ENCODE peak calls at places on chromosomes 3 and 15, in seven cellular contexts. X is epithelial cell of proximal tubule, U is heart left ventricle, Y is astrocyte, B is fibroblast of mammary gland, T is NB4, C is dorsolateral prefrontal cortex. A is an unnamed sample.

GRCh38 chr3:195254454-195255175 is 16.3 kb downstream of the XXYLT1 start:
- DNase-seq in X (no peak), U (no peak), Y (no peak), B (no peak), T (no peak), C (no peak), A (no peak)

GRCh38 chr15:96058103-96058851 is 272.2 kb upstream of the NR2F2 start:
- DNase-seq in X (no peak), U (no peak), Y (no peak), B (no peak), T (peak), C (no peak), A (no peak)

GRCh38 chr3:112382543-112383160 is 49.7 kb downstream of the CD200 start:
- DNase-seq in X (no peak), U (no peak), Y (peak), B (no peak), T (no peak), C (no peak), A (no peak)

GRCh38 chr3:89576417-89576816 is 469.0 kb downstream of the EPHA3 start:
- DNase-seq in X (no peak), U (no peak), Y (no peak), B (no peak), T (no peak), C (no peak), A (no peak)

GRCh38 chr3:148333091-148333490 is 364.6 kb upstream of the AGTR1 start:
- DNase-seq in X (no peak), U (no peak), Y (no peak), B (no peak), T (no peak), C (no peak), A (peak)

GRCh38 chr15:67945951-67946700 is 106.3 kb upstream of the RNU6-1 start:
- DNase-seq in X (no peak), U (peak), Y (peak), B (peak), T (peak), C (no peak), A (peak)

GRCh38 chr3:171375704-171376103 is 84.5 kb downstream of the TNIK start:
- DNase-seq in X (no peak), U (no peak), Y (no peak), B (no peak), T (no peak), C (no peak), A (no peak)

GRCh38 chr3:190366145-190366544 is 21.8 kb upstream of the CLDN16 start:
- DNase-seq in X (no peak), U (no peak), Y (no peak), B (no peak), T (no peak), C (no peak), A (peak)

GRCh38 chr3:101950510-101950909 is 101.2 kb downstream of the NFKBIZ start:
- DNase-seq in X (peak), U (no peak), Y (peak), B (peak), T (peak), C (no peak), A (peak)

GRCh38 chr15:58361291-58361759 is 70.5 kb upstream of the LIPC start:
- DNase-seq in X (no peak), U (no peak), Y (peak), B (peak), T (peak), C (no peak), A (peak)

GRCh38 chr3:69161587-69162196 is 39.3 kb upstream of the LMOD3 start:
- DNase-seq in X (peak), U (no peak), Y (no peak), B (peak), T (peak), C (no peak), A (peak)

GRCh38 chr3:196409409-196409808 is 22.8 kb downstream of the UBXN7 start:
- DNase-seq in X (no peak), U (no peak), Y (no peak), B (no peak), T (peak), C (no peak), A (no peak)

GRCh38 chr3:143016321-143016972 is 15.1 kb downstream of the U2SURP start:
- DNase-seq in X (no peak), U (no peak), Y (no peak), B (peak), T (peak), C (no peak), A (peak)

GRCh38 chr3:148601766-148602685 is 95.7 kb upstream of the AGTR1 start:
- DNase-seq in X (peak), U (no peak), Y (peak), B (peak), T (no peak), C (no peak), A (no peak)

GRCh38 chr3:59432676-59433075 is 382.9 kb upstream of the CFAP20DC start:
- DNase-seq in X (no peak), U (no peak), Y (peak), B (peak), T (no peak), C (no peak), A (peak)

GRCh38 chr15:60660290-60661051 is 181.5 kb upstream of the ICE2 start:
- DNase-seq in X (no peak), U (no peak), Y (peak), B (peak), T (no peak), C (no peak), A (peak)

GRCh38 chr3:132730891-132731580 is 8.8 kb upstream of the NPHP3 start:
- DNase-seq in X (no peak), U (no peak), Y (peak), B (peak), T (peak), C (no peak), A (peak)

GRCh38 chr3:181446741-181447140 is 265.0 kb upstream of the SOX2 start:
- DNase-seq in X (no peak), U (no peak), Y (no peak), B (no peak), T (no peak), C (no peak), A (peak)

GRCh38 chr3:31165399-31165860 is 271.0 kb upstream of the GADL1 start:
- DNase-seq in X (no peak), U (no peak), Y (peak), B (no peak), T (no peak), C (no peak), A (peak)

GRCh38 chr3:171055336-171056178 is 29.0 kb upstream of the SLC2A2 start:
- DNase-seq in X (peak), U (no peak), Y (peak), B (peak), T (no peak), C (no peak), A (peak)

GRCh38 chr3:195159819-195160175 is 111.2 kb downstream of the XXYLT1 start:
- DNase-seq in X (no peak), U (no peak), Y (no peak), B (peak), T (no peak), C (no peak), A (no peak)

GRCh38 chr3:169846458-169847193 is 23.1 kb downstream of the LRRC31 start:
- DNase-seq in X (peak), U (no peak), Y (peak), B (peak), T (no peak), C (no peak), A (peak)

GRCh38 chr15:90838066-90838465 is 30.3 kb upstream of the FURIN start:
- DNase-seq in X (no peak), U (no peak), Y (no peak), B (no peak), T (no peak), C (no peak), A (no peak)

GRCh38 chr3:24829011-24829581 is 334.4 kb upstream of the THRB start:
- DNase-seq in X (no peak), U (peak), Y (no peak), B (no peak), T (no peak), C (no peak), A (peak)

GRCh38 chr3:34260266-34260990 is 462.0 kb downstream of the PDCD6IP start:
- DNase-seq in X (peak), U (peak), Y (peak), B (peak), T (peak), C (no peak), A (peak)

GRCh38 chr3:150127011-150127490 is 156.4 kb upstream of the PFN2 start:
- DNase-seq in X (no peak), U (no peak), Y (no peak), B (no peak), T (no peak), C (no peak), A (no peak)

GRCh38 chr3:49534581-49535495 is 19.4 kb upstream of the BSN start:
- DNase-seq in X (peak), U (no peak), Y (peak), B (no peak), T (no peak), C (peak), A (no peak)

GRCh38 chr3:194781617-194782016 is 95.9 kb downstream of the FAM43A start:
- DNase-seq in X (no peak), U (no peak), Y (no peak), B (no peak), T (no peak), C (no peak), A (no peak)

DNA sequence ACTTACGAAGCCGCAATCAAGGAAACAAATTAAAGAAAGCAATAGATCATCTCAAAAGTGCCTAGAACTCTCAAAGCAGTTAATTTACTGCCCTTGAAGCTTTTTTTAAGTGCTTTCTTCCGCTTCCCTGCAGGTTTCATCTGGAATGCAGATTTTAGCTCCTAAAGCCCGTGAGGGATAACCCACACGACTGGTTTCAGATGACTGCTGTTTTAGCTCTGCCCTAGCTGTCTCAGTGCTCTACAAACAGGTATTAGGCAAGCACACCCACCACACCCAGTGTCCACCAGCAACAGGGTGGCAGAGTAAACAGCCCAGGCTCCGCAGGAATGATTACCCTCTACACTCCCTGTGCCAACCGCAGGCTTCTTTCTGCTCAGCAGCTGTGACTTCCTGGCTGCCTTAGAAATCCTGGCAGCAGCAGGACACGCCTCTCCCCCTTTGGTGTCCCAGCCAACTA is 126.0 kb downstream of the FMN1 start:
- DNase-seq in X (peak), U (no peak), Y (peak), B (peak), T (no peak), C (no peak), A (peak)
- H3K4me3 ChIP-seq in X (peak), U (no peak), Y (no peak), B (no peak), T (no peak), C (no peak), A (no peak)

DNA sequence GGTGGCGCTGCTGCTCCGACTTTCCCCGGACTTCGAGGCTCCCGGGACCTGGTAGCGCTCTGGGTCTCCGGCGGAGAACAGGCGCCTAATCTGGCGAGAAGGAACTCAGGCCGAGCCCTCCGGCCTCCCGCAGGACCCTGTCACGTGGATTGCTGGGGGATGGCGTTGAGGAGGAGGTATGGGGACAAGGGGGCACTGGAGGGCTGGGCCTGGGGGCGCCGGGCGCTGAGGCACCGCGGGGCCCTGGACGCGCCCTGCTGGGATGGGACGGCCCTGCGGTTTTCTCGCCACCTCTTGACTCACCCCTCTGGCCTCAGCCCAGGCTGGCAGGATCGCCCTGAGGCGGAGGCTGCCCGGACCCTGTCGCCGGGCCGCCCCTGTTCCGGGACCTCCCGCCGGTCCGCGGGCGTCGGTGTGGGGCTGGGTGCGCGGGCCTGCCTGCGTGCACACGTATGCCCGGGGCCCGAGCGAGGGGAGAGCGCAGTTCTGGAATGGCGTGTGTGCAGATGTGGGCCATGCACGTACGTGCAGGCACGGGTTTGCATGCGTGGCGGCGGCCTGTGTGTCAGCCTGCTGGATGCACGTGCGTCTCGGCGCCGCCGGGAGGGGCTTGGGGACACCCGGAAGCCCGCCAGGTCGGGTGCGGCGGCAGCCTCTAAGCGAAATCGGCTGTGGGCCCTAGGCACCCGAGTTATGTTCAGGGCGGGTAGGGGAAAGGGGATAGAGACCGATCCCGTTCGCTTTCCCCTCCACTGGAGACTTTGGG is 752 bp downstream of the C15orf39 start:
- DNase-seq in X (no peak), U (peak), Y (peak), B (peak), T (peak), C (no peak), A (peak)
- TF ChIP-seq CTCF in X (no peak), U (peak), Y (no peak), B (peak), T (no peak), C (no peak), A (no peak)

DNA sequence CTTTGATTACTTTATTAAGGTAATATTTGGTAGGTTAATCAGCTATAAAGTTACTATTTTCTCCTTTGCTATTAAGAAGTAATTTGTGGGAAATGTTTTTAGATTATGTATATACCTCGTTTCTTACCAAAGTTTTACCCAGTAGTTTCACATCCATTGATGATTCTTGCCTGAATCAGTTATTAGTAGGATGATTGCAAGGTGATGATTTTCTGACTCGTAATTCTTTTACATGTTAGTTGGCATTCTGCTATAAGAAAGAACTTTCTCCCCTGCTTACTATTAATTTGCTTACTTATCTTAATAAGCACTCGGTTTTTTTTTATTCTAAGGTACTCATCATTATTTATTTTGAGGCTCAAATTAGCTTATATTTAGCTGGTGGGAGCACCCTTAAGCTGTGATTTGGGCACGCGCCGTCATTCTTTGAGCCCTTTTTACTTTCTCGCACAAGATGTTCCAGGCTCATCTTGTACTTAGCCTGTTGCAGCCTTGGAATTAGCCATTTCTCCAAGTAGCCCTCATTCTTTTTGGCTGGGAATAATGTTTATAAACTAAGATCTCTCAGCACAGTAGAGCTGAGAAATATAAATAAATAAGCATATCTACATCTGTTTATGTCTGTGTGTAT is 15.3 kb downstream of the USP3 start:
- DNase-seq in X (no peak), U (no peak), Y (no peak), B (no peak), T (no peak), C (no peak), A (no peak)
- H3K4me3 ChIP-seq in X (no peak), U (no peak), Y (no peak), B (no peak), T (no peak), C (no peak), A (no peak)

DNA sequence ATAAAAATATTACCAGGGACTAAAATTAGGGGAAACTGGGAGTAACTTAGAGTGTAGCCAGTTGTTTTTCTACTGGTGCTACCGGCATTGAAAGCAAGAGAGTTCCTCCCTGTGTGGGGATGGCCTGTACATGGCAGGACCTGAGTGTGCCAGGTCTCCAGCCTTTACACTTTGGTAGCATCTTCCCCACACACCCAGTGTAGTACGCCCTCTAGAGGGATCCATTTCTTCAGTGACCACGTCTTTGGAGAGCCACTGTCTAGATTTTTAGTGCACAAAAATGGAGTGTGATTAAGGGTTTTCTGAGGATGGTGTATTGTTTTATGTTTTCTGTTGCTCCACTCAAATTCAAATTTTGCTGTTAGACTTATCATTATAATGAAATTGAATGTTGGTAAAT is 507.0 kb upstream of the TPRG1 start:
- DNase-seq in X (no peak), U (no peak), Y (no peak), B (peak), T (peak), C (no peak), A (peak)
- TF ChIP-seq CTCF in X (peak), U (peak), Y (peak), B (peak), T (peak), C (no peak), A (peak)

DNA sequence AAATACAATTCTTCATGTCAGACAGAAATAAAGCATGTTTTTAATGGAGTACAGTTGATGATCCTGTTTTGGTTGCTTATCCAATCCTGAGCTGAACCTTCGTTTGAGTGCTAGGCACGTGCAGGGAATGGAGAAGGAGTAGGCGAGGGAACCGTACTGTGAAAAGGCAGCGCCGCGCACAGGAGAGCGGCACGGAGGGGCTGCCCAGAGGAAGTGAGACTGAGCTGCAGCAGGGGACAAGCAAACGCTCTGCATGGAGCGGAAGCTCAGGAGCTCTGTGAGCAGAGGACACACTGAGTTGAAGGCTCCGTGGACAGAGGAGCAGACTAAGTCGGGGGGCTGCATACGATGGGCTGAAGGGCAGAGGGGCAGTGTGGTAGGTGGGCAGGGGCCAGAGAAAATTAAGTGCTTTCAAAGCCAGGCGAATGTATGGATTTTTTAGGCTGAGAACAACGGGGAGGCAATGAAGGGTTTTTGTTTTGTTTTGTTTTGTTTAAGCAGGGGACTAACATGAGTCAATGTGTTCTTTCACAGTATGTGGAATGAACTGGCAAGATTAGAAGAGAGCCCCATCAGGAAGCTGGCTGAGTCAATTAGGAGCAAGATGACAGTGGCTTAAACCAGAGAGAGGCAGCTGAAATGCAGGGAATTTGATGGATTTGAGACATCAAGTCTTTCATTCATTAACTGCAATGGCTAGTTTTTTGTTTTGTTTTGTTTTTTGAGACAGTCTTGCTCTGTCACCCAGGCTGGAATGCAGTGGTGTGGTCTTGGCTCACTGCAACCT is 23.8 kb upstream of the TM2D3 start:
- DNase-seq in X (peak), U (no peak), Y (peak), B (peak), T (no peak), C (no peak), A (peak)
- H3K4me3 ChIP-seq in X (no peak), U (no peak), Y (peak), B (no peak), T (no peak), C (no peak), A (no peak)

DNA sequence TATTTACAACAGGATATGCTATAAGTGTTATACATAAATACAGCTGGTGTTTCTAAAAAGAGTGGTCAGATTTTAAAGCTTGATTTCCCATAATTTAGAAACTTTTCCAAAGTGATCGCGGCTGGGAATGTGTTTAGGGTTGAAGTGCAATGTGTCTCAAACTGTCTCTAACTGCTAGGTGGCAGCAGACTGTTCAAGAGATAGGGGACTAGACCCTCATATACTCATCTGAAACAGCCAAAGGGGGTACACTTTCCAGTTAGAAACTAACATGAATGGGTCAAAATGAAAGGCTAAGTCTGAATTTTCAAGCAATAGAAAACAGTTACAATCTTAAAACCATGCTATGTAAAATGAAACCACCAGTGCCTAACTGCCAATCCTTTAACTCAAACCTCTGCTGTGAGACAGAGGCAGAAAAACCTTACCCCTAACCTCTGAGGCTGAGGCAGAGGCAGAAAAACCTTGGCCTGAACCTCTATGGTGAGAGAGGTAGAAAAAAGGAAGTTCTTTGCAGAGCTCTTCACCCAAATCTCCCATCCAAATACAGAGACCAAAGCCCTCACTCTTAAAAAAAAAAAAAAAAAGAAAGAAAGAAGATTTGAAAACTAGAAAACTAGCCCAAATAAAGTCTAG is 595.9 kb downstream of the NTRK3 start:
- DNase-seq in X (no peak), U (no peak), Y (no peak), B (no peak), T (no peak), C (no peak), A (no peak)
- TF ChIP-seq CTCF in X (peak), U (no peak), Y (peak), B (no peak), T (no peak), C (no peak), A (no peak)

A was measured in epithelial cell of esophagus.